ENCODE peak calls at places on chromosomes 6 and 20, in nine cellular contexts. V is GM23338; L is lung; U is A549; K is keratinocyte; S is CD8-positive, alpha-beta T cell; H is fibroblast of the aortic adventitia; E is heart right ventricle; D is fibroblast of lung. O is an unnamed sample.

GRCh38 chr6:33631971-33632585 is 11.0 kb downstream of the ITPR3 start:
- DNase-seq in V (no peak), L (no peak), U (no peak), K (no peak), S (no peak), H (no peak), E (no peak), D (no peak), O (no peak)

GRCh38 chr20:59518881-59519706 is 85.2 kb upstream of the PHACTR3 start:
- DNase-seq in V (peak; percentile 85), L (no peak), U (peak; percentile 65), K (peak; percentile 11), S (no peak), H (peak; percentile 51), E (no peak), D (peak; percentile 28), O (peak; percentile 60)

GRCh38 chr20:21705466-21706344 is at the start of gene PAX1:
- DNase-seq in V (peak; percentile 52), L (no peak), U (peak; percentile 16), K (no peak), S (no peak), H (no peak), E (no peak), D (no peak), O (no peak)

GRCh38 chr6:41785689-41786450 is 1.6 kb upstream of the TOMM6 start:
- DNase-seq in V (peak; percentile 57), L (no peak), U (no peak), K (no peak), S (no peak), H (peak; percentile 18), E (no peak), D (peak; percentile 23), O (peak; percentile 49)

GRCh38 chr20:64142546-64142945 is 21.7 kb upstream of the MYT1 start:
- DNase-seq in V (no peak), L (no peak), U (no peak), K (no peak), S (no peak), H (no peak), E (no peak), D (no peak), O (no peak)

GRCh38 chr6:136737343-136738177 is 54.7 kb downstream of the MAP3K5 start:
- DNase-seq in V (no peak), L (no peak), U (no peak), K (no peak), S (no peak), H (peak; percentile 86), E (no peak), D (peak; percentile 77), O (peak; percentile 80)

GRCh38 chr20:20668639-20669038 is 43.8 kb downstream of the RALGAPA2 start:
- DNase-seq in V (no peak), L (no peak), U (no peak), K (no peak), S (no peak), H (peak; percentile 13), E (no peak), D (peak; percentile 36), O (no peak)

GRCh38 chr6:16947461-16948159 is 154.2 kb upstream of the STMND1 start:
- DNase-seq in V (peak; percentile 52), L (peak; percentile 40), U (peak; percentile 58), K (no peak), S (no peak), H (peak; percentile 100), E (no peak), D (peak; percentile 99), O (peak; percentile 66)

GRCh38 chr6:82216549-82216948 is 31.0 kb downstream of the IBTK start:
- DNase-seq in V (no peak), L (no peak), U (no peak), K (no peak), S (no peak), H (no peak), E (no peak), D (no peak), O (no peak)

GRCh38 chr6:29589423-29590048 is 4.6 kb downstream of the OR2H2 start:
- DNase-seq in V (peak; percentile 78), L (peak; percentile 36), U (peak; percentile 25), K (peak; percentile 13), S (peak; percentile 16), H (peak; percentile 62), E (peak; percentile 31), D (peak; percentile 30), O (peak; percentile 58)

GRCh38 chr20:62489186-62489939 is 13.6 kb upstream of the GATA5 start:
- DNase-seq in V (no peak), L (no peak), U (peak; percentile 36), K (peak; percentile 35), S (no peak), H (no peak), E (no peak), D (peak; percentile 13), O (no peak)

GRCh38 chr6:111552241-111552744 is 53.4 kb downstream of the TRAF3IP2 start:
- DNase-seq in V (peak; percentile 80), L (peak; percentile 63), U (no peak), K (no peak), S (no peak), H (peak; percentile 99), E (peak; percentile 84), D (peak; percentile 98), O (peak; percentile 95)

GRCh38 chr6:2952557-2953095 is 18.7 kb downstream of the SERPINB6 start:
- DNase-seq in V (peak; percentile 95), L (peak; percentile 81), U (peak; percentile 93), K (peak; percentile 50), S (no peak), H (peak; percentile 91), E (peak; percentile 74), D (peak; percentile 82), O (peak; percentile 88)
- H3K4me3 ChIP-seq in V (peak overlapping the region; percentile 13), L (no peak overlapping the region), U (no peak overlapping the region), K (no peak overlapping the region), S (no peak overlapping the region), H (no peak overlapping the region), E (peak overlapping the region; percentile 4), D (no peak overlapping the region), O (no peak overlapping the region)

GRCh38 chr20:23198815-23199214 is 112.7 kb upstream of the CD93 start:
- DNase-seq in V (no peak), L (no peak), U (no peak), K (no peak), S (no peak), H (no peak), E (no peak), D (no peak), O (no peak)

GRCh38 chr20:23200413-23200812 is 114.3 kb upstream of the CD93 start:
- DNase-seq in V (no peak), L (no peak), U (no peak), K (no peak), S (no peak), H (no peak), E (no peak), D (no peak), O (no peak)

GRCh38 chr20:23201658-23202057 is 115.5 kb upstream of the CD93 start:
- DNase-seq in V (no peak), L (no peak), U (no peak), K (no peak), S (no peak), H (no peak), E (no peak), D (no peak), O (no peak)

GRCh38 chr20:23199356-23199755 is 113.2 kb upstream of the CD93 start:
- DNase-seq in V (no peak), L (no peak), U (no peak), K (no peak), S (no peak), H (no peak), E (no peak), D (no peak), O (no peak)

DNA sequence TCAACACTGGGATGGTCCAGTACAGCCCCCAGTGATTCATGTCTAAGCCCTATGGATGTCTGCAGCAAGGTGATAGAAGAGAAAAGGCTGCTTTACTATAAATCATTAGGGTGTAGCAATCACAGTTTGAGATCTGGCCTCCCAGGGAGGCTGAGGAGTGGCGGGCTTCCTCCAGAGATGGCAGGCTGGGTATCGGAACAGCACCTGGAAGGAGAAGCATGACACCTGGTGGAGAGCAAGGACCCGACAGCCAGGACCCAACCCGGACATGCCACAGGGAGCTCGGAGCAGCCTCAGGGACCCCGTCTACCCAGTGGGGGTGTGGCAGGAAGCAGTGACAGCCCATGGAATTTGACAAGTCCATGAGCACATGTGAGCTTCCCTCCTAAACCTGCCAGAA is 114.8 kb upstream of the CD93 start:
- DNase-seq in V (peak; percentile 85), L (peak; percentile 63), U (peak; percentile 66), K (peak; percentile 35), S (no peak), H (no peak), E (peak; percentile 48), D (peak; percentile 17), O (peak; percentile 47)
- TF ChIP-seq CTCF in V (peak; percentile 64), L (no peak), U (peak; percentile 54), K (peak; percentile 83), S (no peak), H (peak; percentile 24), E (peak; percentile 16), D (peak; percentile 28), O (peak; percentile 42)

DNA sequence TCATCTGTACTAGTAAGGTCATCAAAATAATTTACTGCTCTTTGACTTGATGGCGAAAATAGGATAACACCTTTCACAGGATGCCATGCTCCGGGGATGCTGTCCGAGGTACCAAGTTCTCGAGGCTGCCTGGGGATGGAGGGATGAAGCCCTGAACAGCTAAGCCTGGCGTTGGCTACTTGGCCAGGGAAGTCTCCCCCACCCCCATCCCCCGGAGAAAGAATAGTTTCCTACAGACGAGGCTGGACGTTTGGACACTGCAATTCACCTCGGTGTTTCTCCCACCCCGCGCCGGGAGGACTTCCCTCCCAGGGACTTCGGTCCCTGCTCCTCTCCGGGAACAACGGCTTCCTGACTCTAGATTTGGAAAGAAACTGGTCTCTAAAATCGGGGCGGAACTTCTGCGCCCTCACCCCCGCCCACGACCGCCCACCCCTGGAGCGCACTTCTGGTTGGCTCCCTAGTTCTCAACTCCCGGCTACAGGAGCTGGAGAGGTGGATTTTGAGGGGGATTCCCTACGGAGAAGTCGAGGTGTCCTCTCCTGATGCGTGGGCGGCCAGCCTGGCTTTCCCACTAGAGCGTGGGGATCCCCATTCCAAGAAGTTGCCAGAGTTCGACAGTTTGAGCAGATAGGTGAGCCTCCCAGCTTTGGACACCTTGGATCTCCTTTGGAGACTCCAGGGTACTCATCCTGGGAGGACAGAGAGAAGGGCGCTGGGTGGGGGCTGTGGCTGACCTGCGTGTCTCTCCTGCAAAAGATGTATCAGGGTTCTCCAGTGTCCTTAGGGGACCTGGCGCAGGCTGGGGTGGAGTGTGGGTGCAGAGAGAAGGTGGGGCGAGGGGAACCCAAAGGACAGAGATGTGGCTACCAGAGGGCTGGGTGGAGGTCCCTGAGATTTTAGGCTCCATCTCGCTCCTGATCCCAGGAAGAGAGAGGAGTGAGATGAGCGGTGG is 1.1 kb downstream of the PCSK2 start:
- DNase-seq in V (peak; percentile 87), L (no peak), U (no peak), K (no peak), S (no peak), H (no peak), E (no peak), D (peak; percentile 1), O (no peak)
- H3K4me3 ChIP-seq in V (peak overlapping the region; percentile 66), L (no peak overlapping the region), U (no peak overlapping the region), K (no peak overlapping the region), S (no peak overlapping the region), H (no peak overlapping the region), E (no peak overlapping the region), D (no peak overlapping the region), O (no peak overlapping the region)

DNA sequence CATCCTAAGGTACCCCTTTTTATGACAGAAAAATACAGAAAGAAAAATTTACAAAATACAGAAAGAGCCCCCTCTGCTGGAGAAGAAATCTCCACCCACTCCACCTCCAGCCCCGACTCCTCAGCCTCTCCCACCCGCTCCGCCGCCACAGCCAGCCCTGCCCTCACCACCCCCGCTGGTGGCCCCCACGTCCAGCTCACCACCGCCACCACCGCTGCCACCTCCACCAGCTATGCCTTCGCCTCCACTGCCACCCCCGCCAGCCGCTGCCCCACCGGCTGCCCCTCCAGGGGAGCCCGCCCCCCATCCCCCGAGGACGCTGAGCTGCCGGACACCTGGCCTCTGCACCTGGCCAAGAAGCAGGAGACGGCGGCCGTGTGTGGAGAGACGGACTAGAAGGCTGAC is 17.7 kb downstream of the WFDC2 start:
- DNase-seq in V (peak; percentile 76), L (no peak), U (no peak), K (no peak), S (no peak), H (no peak), E (no peak), D (no peak), O (no peak)
- TF ChIP-seq CTCF in V (peak; percentile 65), L (no peak), U (peak; percentile 9), K (no peak), S (peak; percentile 27), H (no peak), E (no peak), D (no peak), O (no peak)

O was measured in cardiac fibroblast.